ENCODE peak calls at places on chromosomes 13 and 19, in eight cellular contexts. B is colonic mucosa, C is BJ, G is uterus, W is tibial nerve, E is H1, J is PC-3, H is body of pancreas. D is an unnamed sample. For H3K27me3, the result is how much of the 10 kb centered on the place peaks cover.

GRCh38 chr19:1189419-1189818 is 15.4 kb upstream of the SBNO2 start:
- DNase-seq in W (no peak), H (no peak), G (no peak), J (peak), C (no peak), B (no peak), E (no peak), D (peak)

GRCh38 chr13:96632536-96633320 is 361.5 kb downstream of the OXGR1 start:
- DNase-seq in J (no peak), B (no peak), E (no peak), C (no peak), H (no peak), G (no peak), W (no peak), D (no peak)

GRCh38 chr19:16791942-16792341 is 37.3 kb upstream of the SIN3B start:
- DNase-seq in B (no peak), H (no peak), C (no peak), W (no peak), E (no peak), J (no peak), G (no peak), D (no peak)

GRCh38 chr13:40115456-40115855 is 460.0 kb downstream of the COG6 start:
- DNase-seq in G (no peak), J (no peak), W (no peak), C (no peak), B (no peak), H (no peak), E (no peak), D (no peak)

GRCh38 chr13:67229438-67230242 is 496 bp downstream of the PCDH9 start:
- DNase-seq in B (no peak), J (peak), E (no peak), G (no peak), C (no peak), W (no peak), H (no peak), D (peak)

GRCh38 chr13:74423434-74423833 is 289.2 kb upstream of the KLF12 start:
- DNase-seq in B (no peak), W (no peak), G (no peak), H (no peak), J (no peak), C (no peak), E (no peak), D (no peak)

GRCh38 chr13:77784531-77784930 is 87.0 kb downstream of the SLAIN1 start:
- DNase-seq in H (no peak), B (no peak), J (no peak), W (no peak), G (no peak), E (no peak), C (no peak), D (no peak)

GRCh38 chr13:73940098-73940497 is 194.1 kb downstream of the KLF12 start:
- DNase-seq in W (no peak), G (no peak), H (no peak), C (no peak), E (no peak), J (no peak), B (no peak), D (no peak)

GRCh38 chr13:30873519-30873918 is 32.6 kb upstream of the MEDAG start:
- DNase-seq in W (no peak), B (no peak), G (no peak), J (no peak), E (no peak), C (no peak), H (no peak), D (no peak)

GRCh38 chr19:4712771-4713170 is 10.9 kb downstream of the DPP9 start:
- DNase-seq in H (no peak), W (no peak), E (no peak), J (no peak), C (no peak), B (no peak), G (no peak), D (no peak)

GRCh38 chr13:75258159-75258782 is 223.7 kb downstream of the TBC1D4 start:
- DNase-seq in C (no peak), G (no peak), E (no peak), H (no peak), J (peak), W (no peak), B (no peak), D (peak)

GRCh38 chr19:49165865-49166301 is 8.3 kb downstream of the TRPM4 start:
- DNase-seq in E (no peak), W (no peak), J (no peak), G (no peak), H (no peak), C (no peak), B (no peak), D (no peak)

GRCh38 chr13:111061338-111062045 is 53.6 kb upstream of the ARHGEF7 start:
- DNase-seq in W (no peak), J (no peak), B (no peak), C (no peak), G (no peak), H (no peak), E (no peak), D (no peak)

GRCh38 chr19:20359933-20360720 is 193.1 kb downstream of the ZNF486 start:
- DNase-seq in B (no peak), H (peak), J (peak), C (no peak), E (no peak), W (no peak), G (no peak), D (peak)

GRCh38 chr19:47158879-47159509 is 28.4 kb downstream of the SAE1 start:
- DNase-seq in G (no peak), J (no peak), W (no peak), C (no peak), B (no peak), H (no peak), E (no peak), D (peak)

GRCh38 chr19:29690842-29691241 is 24.2 kb downstream of the C19orf12 start:
- DNase-seq in E (no peak), G (no peak), H (no peak), C (no peak), J (peak), B (no peak), W (no peak), D (peak)

GRCh38 chr19:1663854-1664253 is 11.4 kb upstream of the TCF3 start:
- DNase-seq in G (no peak), E (no peak), C (no peak), B (no peak), W (no peak), J (no peak), H (no peak), D (no peak)

GRCh38 chr13:99150575-99151370 is 49.9 kb upstream of the UBAC2 start:
- DNase-seq in B (no peak), W (no peak), E (no peak), H (no peak), J (peak), G (no peak), C (peak), D (peak)

GRCh38 chr19:54518844-54519243 is 16.2 kb downstream of the LAIR2 start:
- DNase-seq in W (no peak), G (no peak), B (no peak), E (no peak), H (no peak), C (no peak), J (peak), D (peak)

GRCh38 chr13:79614519-79614918 is 133.6 kb downstream of the NDFIP2 start:
- DNase-seq in B (no peak), J (no peak), W (no peak), H (no peak), G (no peak), E (no peak), C (no peak), D (peak)

GRCh38 chr19:39106201-39106600 is 19.4 kb upstream of the PAK4 start:
- DNase-seq in G (no peak), E (no peak), W (no peak), H (no peak), B (no peak), C (no peak), J (no peak), D (no peak)

GRCh38 chr13:97826421-97826965 is 127.0 kb upstream of the IPO5 start:
- DNase-seq in B (no peak), H (no peak), W (no peak), J (no peak), G (no peak), C (no peak), E (no peak), D (no peak)

GRCh38 chr19:6458695-6459355 is 767 bp downstream of the SLC25A23 start:
- DNase-seq in G (no peak), E (no peak), W (no peak), C (no peak), J (peak), H (peak), B (peak), D (no peak)

GRCh38 chr13:98026457-98026857 is 73.0 kb downstream of the IPO5 start:
- DNase-seq in B (no peak), C (no peak), W (no peak), H (no peak), J (no peak), G (no peak), E (no peak), D (no peak)

GRCh38 chr19:2385053-2385721 is 25.1 kb downstream of the TMPRSS9 start:
- DNase-seq in J (peak), B (peak), G (peak), E (peak), C (peak), W (no peak), H (peak), D (peak)

GRCh38 chr13:21420706-21421105 is 38.4 kb downstream of the ZDHHC20 start:
- DNase-seq in E (no peak), H (no peak), C (no peak), W (no peak), J (peak), B (no peak), G (no peak), D (peak)

GRCh38 chr13:75633285-75633684 is 2.8 kb upstream of the LMO7 start:
- DNase-seq in E (no peak), C (peak), W (no peak), H (no peak), B (no peak), J (peak), G (no peak), D (peak)

GRCh38 chr19:7928334-7928706 is 2.4 kb upstream of the CTXN1 start:
- DNase-seq in C (no peak), W (no peak), G (no peak), B (no peak), H (peak), J (no peak), E (no peak), D (no peak)

GRCh38 chr13:29571876-29572570 is 23.5 kb downstream of the SLC7A1 start:
- DNase-seq in C (no peak), G (no peak), H (no peak), E (no peak), J (no peak), B (no peak), W (no peak), D (no peak)

GRCh38 chr13:90015565-90016507 is 1331.7 kb upstream of the MIR17HG start:
- DNase-seq in E (no peak), C (no peak), W (no peak), H (no peak), B (no peak), G (no peak), J (peak), D (peak)

GRCh38 chr19:56141416-56141992 is 417 bp downstream of the ZNF444 start:
- DNase-seq in W (no peak), G (no peak), J (no peak), B (peak), E (no peak), C (no peak), H (peak), D (no peak)

GRCh38 chr13:75908137-75908536 is 272.0 kb downstream of the LMO7 start:
- DNase-seq in B (peak), E (no peak), W (no peak), H (no peak), G (peak), J (no peak), C (no peak), D (no peak)

GRCh38 chr19:38700933-38701454 is 43.3 kb downstream of the CAPN12 start:
- DNase-seq in G (no peak), C (no peak), E (no peak), W (no peak), J (no peak), B (no peak), H (no peak), D (no peak)

GRCh38 chr19:43634516-43634876 is 5.2 kb downstream of the CADM4 start:
- DNase-seq in G (no peak), E (no peak), J (no peak), C (no peak), B (no peak), H (no peak), W (no peak), D (no peak)

GRCh38 chr19:43636121-43636683 is 3.4 kb downstream of the CADM4 start:
- DNase-seq in B (no peak), W (no peak), H (no peak), C (no peak), J (no peak), E (no peak), G (no peak), D (no peak)

GRCh38 chr19:43634068-43634467 is 5.6 kb downstream of the CADM4 start:
- DNase-seq in B (no peak), C (no peak), H (no peak), W (no peak), J (no peak), G (no peak), E (no peak), D (peak)

GRCh38 chr19:43633520-43633919 is 6.1 kb downstream of the CADM4 start:
- DNase-seq in B (no peak), C (no peak), J (no peak), G (no peak), H (no peak), E (no peak), W (no peak), D (no peak)

DNA sequence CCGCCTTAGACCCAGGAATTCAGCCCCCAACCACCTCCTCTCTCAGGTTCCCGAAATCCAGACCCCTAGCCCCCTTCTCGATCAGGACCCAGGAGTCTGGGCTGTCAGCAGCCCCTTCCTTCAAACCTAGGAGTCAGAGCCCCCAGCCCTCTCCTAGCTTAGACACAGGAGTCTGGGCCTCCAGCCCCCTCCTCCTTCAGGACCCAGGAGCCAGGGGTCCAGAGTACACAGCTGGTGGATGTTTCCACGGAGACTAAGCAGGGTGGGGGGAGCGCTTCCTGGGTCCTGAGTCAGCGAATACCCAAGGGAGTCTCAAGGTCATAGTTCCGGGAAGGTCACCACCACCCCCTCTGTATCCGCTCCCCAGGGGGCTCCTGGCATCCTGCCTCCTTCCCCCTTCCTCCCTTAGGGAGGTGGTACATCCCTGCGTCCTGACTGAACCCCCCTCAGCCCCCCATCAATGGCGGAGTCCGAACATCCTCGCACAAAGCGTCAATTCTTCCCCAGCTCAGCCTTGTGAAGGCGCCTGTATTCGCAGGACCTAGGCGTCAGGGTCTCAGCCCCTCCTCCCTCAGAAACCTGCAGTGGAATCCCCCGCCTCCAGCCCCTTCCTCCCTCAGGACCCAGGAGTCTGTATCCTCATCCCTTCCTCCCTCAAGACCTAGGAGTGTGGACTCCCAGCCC is 4.6 kb downstream of the CADM4 start:
- DNase-seq in C (no peak), E (no peak), G (no peak), B (no peak), J (no peak), H (no peak), W (no peak), D (no peak)
- H3K27me3 ChIP-seq in C (under half), E (under half), G (under half), B (under half), J (under half), H (under half), W (under half), D (under half)

GRCh38 chr19:41914191-41914834 is 13.9 kb downstream of the ERFL start:
- DNase-seq in H (no peak), B (no peak), C (no peak), E (no peak), G (no peak), J (no peak), W (no peak), D (no peak)

GRCh38 chr19:41911889-41912731 is 16.1 kb downstream of the ERFL start:
- DNase-seq in E (no peak), B (no peak), W (no peak), G (no peak), J (no peak), C (no peak), H (no peak), D (no peak)

GRCh38 chr19:41913476-41914190 is 14.6 kb downstream of the ERFL start:
- DNase-seq in C (no peak), H (no peak), W (no peak), J (no peak), G (no peak), B (no peak), E (no peak), D (no peak)

GRCh38 chr19:41910992-41911888 is 17.0 kb downstream of the ERFL start:
- DNase-seq in J (no peak), H (no peak), E (no peak), C (no peak), W (no peak), B (no peak), G (no peak), D (no peak)

GRCh38 chr19:41912899-41913475 is 15.3 kb downstream of the ERFL start:
- DNase-seq in H (no peak), W (no peak), J (no peak), E (no peak), C (no peak), G (no peak), B (no peak), D (no peak)
- H3K4me3 ChIP-seq in H (no peak), W (no peak), J (no peak), E (peak), C (no peak), G (no peak), B (no peak), D (no peak)

GRCh38 chr13:52974711-52975110 is 53.9 kb upstream of the OLFM4 start:
- DNase-seq in J (no peak), G (no peak), B (no peak), C (no peak), E (no peak), H (no peak), W (no peak), D (no peak)
- H3K27me3 ChIP-seq in J (under half), G (under half), B (under half), C (under half), E (under half), H (under half), W (under half), D (under half)

GRCh38 chr19:18674616-18675015 is 8.9 kb upstream of the CRTC1 start:
- DNase-seq in J (peak), C (no peak), W (no peak), B (no peak), E (no peak), H (no peak), G (no peak), D (no peak)

GRCh38 chr19:18672606-18673337 is 10.7 kb upstream of the CRTC1 start:
- DNase-seq in E (no peak), G (peak), B (no peak), C (no peak), W (no peak), H (no peak), J (no peak), D (peak)

GRCh38 chr19:18676692-18677091 is 6.8 kb upstream of the CRTC1 start:
- DNase-seq in E (no peak), G (no peak), W (no peak), C (no peak), B (no peak), J (no peak), H (no peak), D (no peak)

GRCh38 chr19:18675779-18676178 is 7.7 kb upstream of the CRTC1 start:
- DNase-seq in W (no peak), H (no peak), J (peak), C (no peak), E (no peak), B (no peak), G (no peak), D (no peak)

GRCh38 chr19:18677156-18677555 is 6.3 kb upstream of the CRTC1 start:
- DNase-seq in H (no peak), J (no peak), E (no peak), B (no peak), W (no peak), C (no peak), G (no peak), D (no peak)
- H3K4me3 ChIP-seq in H (no peak), J (no peak), E (no peak), B (no peak), W (no peak), C (no peak), G (no peak), D (no peak)

DNA sequence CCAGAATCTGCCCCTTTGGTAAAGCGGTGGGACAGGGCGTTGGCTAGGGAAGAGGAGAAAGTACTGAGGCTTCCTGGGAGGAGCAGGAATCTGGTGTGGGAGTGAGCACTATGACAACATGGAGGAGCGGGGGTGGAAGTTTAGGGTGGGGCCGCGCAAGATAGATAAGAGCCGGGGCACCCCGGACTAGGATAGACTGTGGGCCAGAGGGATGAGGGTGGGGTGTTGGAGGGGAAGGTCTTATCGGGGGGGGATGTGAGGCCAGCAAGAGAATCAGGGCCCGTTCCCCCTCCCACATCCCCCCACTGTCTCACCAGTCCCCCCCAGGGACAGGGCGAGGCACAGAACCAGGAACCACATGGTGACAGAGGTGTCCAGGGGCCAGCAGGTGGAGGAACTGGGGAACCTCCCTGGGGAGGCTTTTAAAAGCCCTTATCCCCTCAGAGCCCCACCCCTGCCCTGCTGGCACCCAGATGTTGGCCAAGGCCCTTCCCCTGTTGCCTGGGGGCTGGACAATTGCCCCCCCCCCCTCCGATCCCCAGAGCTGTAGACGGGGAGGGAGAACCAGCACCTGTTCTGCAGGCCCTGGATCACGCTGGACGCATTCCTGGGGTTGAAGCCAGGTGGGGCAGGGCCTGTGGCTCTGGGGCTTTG is at the start of gene KLK1:
- DNase-seq in E (no peak), H (peak), C (no peak), G (no peak), J (no peak), B (peak), W (no peak), D (no peak)
- H3K27me3 ChIP-seq in E (under half), H (under half), C (under half), G (under half), J (half or more), B (under half), W (under half), D (under half)

GRCh38 chr13:50911051-50911690 is 1.6 kb downstream of the RNASEH2B start:
- DNase-seq in C (no peak), B (no peak), H (no peak), W (no peak), J (peak), E (no peak), G (no peak), D (peak)
- H3K4me3 ChIP-seq in C (no peak), B (no peak), H (no peak), W (no peak), J (peak), E (peak), G (peak), D (no peak)

GRCh38 chr13:83884141-83884540 is 1.9 kb upstream of the SLITRK1 start:
- DNase-seq in B (no peak), W (no peak), J (no peak), E (no peak), C (no peak), G (no peak), H (no peak), D (no peak)
- H3K27me3 ChIP-seq in B (under half), W (under half), J (under half), E (under half), C (under half), G (under half), H (under half), D (under half)

DNA sequence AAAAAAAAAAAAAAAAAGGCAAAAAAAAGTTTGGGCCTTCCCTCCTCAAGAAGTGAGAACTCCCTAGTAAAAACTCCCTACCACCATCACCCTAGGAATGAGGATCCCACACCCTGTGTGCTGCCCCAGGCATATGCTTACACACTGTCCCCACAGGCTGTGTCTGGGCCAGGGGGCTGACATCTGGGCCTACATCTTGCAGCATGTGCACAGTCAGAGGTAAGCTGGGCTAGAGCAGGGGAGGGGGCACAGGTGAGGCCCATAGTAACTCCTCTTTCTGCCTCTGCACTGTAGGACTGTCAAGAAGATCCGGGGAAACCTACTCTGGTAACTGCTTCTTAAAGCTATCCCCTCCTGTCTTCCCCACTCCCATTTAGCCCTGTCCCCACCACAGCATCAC is 1.0 kb downstream of the HAUS5 start:
- DNase-seq in W (no peak), H (no peak), E (no peak), B (no peak), G (no peak), J (no peak), C (no peak), D (no peak)
- H3K4me3 ChIP-seq in W (no peak), H (no peak), E (no peak), B (no peak), G (no peak), J (no peak), C (no peak), D (no peak)